ENCODE peak calls at places on chromosome 3, in five cellular contexts. R, S, V, B and E are unnamed samples.

GRCh38 chr3:8817486-8817885 is 48.1 kb upstream of the OXTR start:
- DNase-seq in R (no peak), S (no peak), V (no peak), B (no peak), E (no peak)

GRCh38 chr3:118501152-118501551 is 533.5 kb downstream of the IGSF11 start:
- DNase-seq in R (peak; percentile 27), S (peak; percentile 5), V (no peak), B (no peak), E (peak; percentile 33)

GRCh38 chr3:139660269-139660668 is 17.5 kb downstream of the NMNAT3 start:
- DNase-seq in R (no peak), S (no peak), V (no peak), B (no peak), E (no peak)

GRCh38 chr3:139310474-139310933 is 33.3 kb upstream of the MRPS22 start:
- DNase-seq in R (peak; percentile 89), S (no peak), V (peak; percentile 96), B (peak; percentile 36), E (peak; percentile 50)

GRCh38 chr3:171186383-171186782 is 159.9 kb upstream of the SLC2A2 start:
- DNase-seq in R (no peak), S (no peak), V (no peak), B (no peak), E (peak; percentile 47)

GRCh38 chr3:9623148-9623547 is 26.2 kb upstream of the MTMR14 start:
- DNase-seq in R (peak; percentile 45), S (no peak), V (no peak), B (no peak), E (no peak)

GRCh38 chr3:126549861-126550487 is 8.8 kb downstream of the C3orf22 start:
- DNase-seq in R (no peak), S (no peak), V (no peak), B (no peak), E (no peak)

GRCh38 chr3:16350041-16350952 is 85.3 kb downstream of the OXNAD1 start:
- DNase-seq in R (no peak), S (peak; percentile 14), V (peak; percentile 64), B (no peak), E (peak; percentile 65)

GRCh38 chr3:171772427-171773056 is 37.7 kb downstream of the PLD1 start:
- DNase-seq in R (peak; percentile 74), S (peak; percentile 9), V (peak; percentile 60), B (no peak), E (peak; percentile 60)

GRCh38 chr3:54538346-54538745 is 389.5 kb downstream of the LRTM1 start:
- DNase-seq in R (no peak), S (no peak), V (no peak), B (no peak), E (no peak)

GRCh38 chr3:186414735-186415419 is 52.8 kb upstream of the DGKG start:
- DNase-seq in R (peak; percentile 97), S (no peak), V (peak; percentile 94), B (peak; percentile 78), E (peak; percentile 50)

GRCh38 chr3:116179091-116179490 is 266.2 kb downstream of the LSAMP start:
- DNase-seq in R (no peak), S (no peak), V (no peak), B (no peak), E (no peak)

GRCh38 chr3:183576487-183577107 is 21.1 kb upstream of the KLHL6 start:
- DNase-seq in R (no peak), S (no peak), V (no peak), B (no peak), E (no peak)

GRCh38 chr3:62876064-62876463 is 848 bp upstream of the CADPS start:
- DNase-seq in R (peak; percentile 21), S (no peak), V (no peak), B (no peak), E (peak; percentile 41)

GRCh38 chr3:156750874-156751245 is 75.3 kb upstream of the LEKR1 start:
- DNase-seq in R (no peak), S (no peak), V (peak; percentile 60), B (no peak), E (peak; percentile 54)

GRCh38 chr3:11558461-11558903 is 85.2 kb downstream of the VGLL4 start:
- DNase-seq in R (no peak), S (no peak), V (no peak), B (no peak), E (no peak)

GRCh38 chr3:55658297-55659022 is 171.4 kb upstream of the WNT5A start:
- DNase-seq in R (no peak), S (no peak), V (no peak), B (no peak), E (peak; percentile 21)

GRCh38 chr3:194181612-194182011 is 45.7 kb downstream of the HES1 start:
- DNase-seq in R (no peak), S (no peak), V (no peak), B (no peak), E (no peak)

GRCh38 chr3:120280566-120280965 is 4.5 kb downstream of the GPR156 start:
- DNase-seq in R (no peak), S (no peak), V (no peak), B (no peak), E (no peak)

GRCh38 chr3:94066829-94067470 is 4.1 kb downstream of the NSUN3 start:
- DNase-seq in R (no peak), S (no peak), V (no peak), B (no peak), E (no peak)

GRCh38 chr3:189099031-189099471 is 72.7 kb upstream of the TPRG1 start:
- DNase-seq in R (no peak), S (no peak), V (no peak), B (no peak), E (no peak)

GRCh38 chr3:56019490-56019889 is 448.8 kb downstream of the ERC2 start:
- DNase-seq in R (no peak), S (no peak), V (no peak), B (no peak), E (no peak)

GRCh38 chr3:14962762-14963161 is 15.4 kb downstream of the NR2C2 start:
- DNase-seq in R (peak; percentile 44), S (no peak), V (peak; percentile 72), B (no peak), E (peak; percentile 59)

GRCh38 chr3:126087552-126088175 is 3.7 kb upstream of the SLC41A3 start:
- DNase-seq in R (no peak), S (no peak), V (no peak), B (no peak), E (no peak)